ENCODE peak calls at places on chromosome 22, in five cellular contexts. One of them, this sample, is unnamed.

GRCh38 chr22:20239063-20239950 is 28.8 kb downstream of the RTN4R start:
- DNase-seq in heart left ventricle: peak
- DNase-seq in transverse colon: peak
- DNase-seq in HCT116: no peak
- DNase-seq in H1: no peak
- DNase-seq in this sample: no peak

GRCh38 chr22:48279465-48279765 is 1517.0 kb downstream of the TBC1D22A start:
- DNase-seq in transverse colon: no peak
- DNase-seq in heart left ventricle: no peak
- DNase-seq in HCT116: no peak
- DNase-seq in H1: no peak
- DNase-seq in this sample: no peak

GRCh38 chr22:19905619-19906276 is 35.8 kb upstream of the COMT start:
- DNase-seq in HCT116: no peak
- DNase-seq in heart left ventricle: no peak
- DNase-seq in transverse colon: no peak
- DNase-seq in H1: no peak
- DNase-seq in this sample: no peak

GRCh38 chr22:46033256-46034200 is 56.6 kb upstream of the WNT7B start:
- DNase-seq in HCT116: no peak
- DNase-seq in H1: no peak
- DNase-seq in heart left ventricle: no peak
- DNase-seq in transverse colon: no peak
- DNase-seq in this sample: no peak

GRCh38 chr22:44182591-44183588 is 2.2 kb downstream of the PARVG start:
- DNase-seq in HCT116: no peak
- DNase-seq in transverse colon: peak
- DNase-seq in H1: no peak
- DNase-seq in heart left ventricle: peak
- DNase-seq in this sample: no peak

GRCh38 chr22:33859311-33859710 is 61.0 kb downstream of the LARGE1 start:
- DNase-seq in heart left ventricle: no peak
- DNase-seq in H1: no peak
- DNase-seq in HCT116: no peak
- DNase-seq in transverse colon: no peak
- DNase-seq in this sample: no peak

GRCh38 chr22:20027966-20028854 is 7.3 kb downstream of the TANGO2 start:
- DNase-seq in H1: no peak
- DNase-seq in heart left ventricle: no peak
- DNase-seq in transverse colon: no peak
- DNase-seq in HCT116: no peak
- DNase-seq in this sample: no peak

GRCh38 chr22:37199839-37200161 is 11.8 kb upstream of the C1QTNF6 start:
- DNase-seq in HCT116: no peak
- DNase-seq in transverse colon: no peak
- DNase-seq in heart left ventricle: no peak
- DNase-seq in H1: no peak
- DNase-seq in this sample: no peak

GRCh38 chr22:37154925-37155712 is 5.4 kb upstream of the IL2RB start:
- DNase-seq in heart left ventricle: no peak
- DNase-seq in H1: no peak
- DNase-seq in HCT116: peak
- DNase-seq in transverse colon: no peak
- DNase-seq in this sample: no peak

GRCh38 chr22:26399288-26399687 is 29.8 kb upstream of the ASPHD2 start:
- DNase-seq in HCT116: no peak
- DNase-seq in heart left ventricle: no peak
- DNase-seq in H1: no peak
- DNase-seq in transverse colon: no peak
- DNase-seq in this sample: no peak

GRCh38 chr22:35593885-35594470 is 23.2 kb downstream of the MB start:
- DNase-seq in transverse colon: no peak
- DNase-seq in HCT116: no peak
- DNase-seq in H1: no peak
- DNase-seq in heart left ventricle: no peak
- DNase-seq in this sample: no peak

GRCh38 chr22:36253523-36254490 is 874 bp downstream of the APOL1 start:
- DNase-seq in HCT116: no peak
- DNase-seq in transverse colon: peak
- DNase-seq in heart left ventricle: peak
- DNase-seq in H1: no peak
- DNase-seq in this sample: no peak

GRCh38 chr22:29302681-29303465 is 3.6 kb upstream of the GAS2L1 start:
- DNase-seq in HCT116: no peak
- DNase-seq in heart left ventricle: no peak
- DNase-seq in transverse colon: no peak
- DNase-seq in H1: peak
- DNase-seq in this sample: no peak

GRCh38 chr22:36177160-36177559 is 16.6 kb upstream of the APOL3 start:
- DNase-seq in HCT116: no peak
- DNase-seq in heart left ventricle: no peak
- DNase-seq in H1: no peak
- DNase-seq in transverse colon: no peak
- DNase-seq in this sample: no peak

GRCh38 chr22:28111501-28111900 is 192.4 kb upstream of the PITPNB start:
- DNase-seq in HCT116: no peak
- DNase-seq in H1: no peak
- DNase-seq in heart left ventricle: no peak
- DNase-seq in transverse colon: no peak
- DNase-seq in this sample: no peak

GRCh38 chr22:49198705-49199084 is 629.0 kb downstream of the BRD1 start:
- DNase-seq in heart left ventricle: no peak
- DNase-seq in transverse colon: no peak
- DNase-seq in H1: no peak
- DNase-seq in HCT116: no peak
- DNase-seq in this sample: no peak

GRCh38 chr22:47512617-47513016 is 750.2 kb downstream of the TBC1D22A start:
- DNase-seq in H1: no peak
- DNase-seq in heart left ventricle: no peak
- DNase-seq in HCT116: no peak
- DNase-seq in transverse colon: no peak
- DNase-seq in this sample: no peak

GRCh38 chr22:44360686-44361381 is 48.1 kb upstream of the SHISAL1 start:
- DNase-seq in HCT116: no peak
- DNase-seq in heart left ventricle: no peak
- DNase-seq in H1: no peak
- DNase-seq in transverse colon: peak
- DNase-seq in this sample: peak

GRCh38 chr22:40654522-40655167 is 18.1 kb upstream of the MRTFA start:
- DNase-seq in HCT116: no peak
- DNase-seq in heart left ventricle: peak
- DNase-seq in H1: no peak
- DNase-seq in transverse colon: peak
- DNase-seq in this sample: peak
- TF ChIP-seq CTCF in HCT116: peak
- TF ChIP-seq CTCF in heart left ventricle: no peak
- TF ChIP-seq CTCF in H1: peak
- TF ChIP-seq CTCF in transverse colon: peak
- TF ChIP-seq CTCF in this sample: peak

GRCh38 chr22:38756631-38757463 is 1.0 kb upstream of the SUN2 start:
- DNase-seq in transverse colon: peak
- DNase-seq in heart left ventricle: no peak
- DNase-seq in HCT116: no peak
- DNase-seq in H1: no peak
- DNase-seq in this sample: no peak
- H3K4me3 ChIP-seq in transverse colon: peak
- H3K4me3 ChIP-seq in heart left ventricle: peak
- H3K4me3 ChIP-seq in HCT116: peak
- H3K4me3 ChIP-seq in H1: peak
- H3K4me3 ChIP-seq in this sample: no peak

GRCh38 chr22:23753371-23753770 is 854 bp downstream of the VPREB3 start:
- DNase-seq in transverse colon: no peak
- DNase-seq in H1: no peak
- DNase-seq in heart left ventricle: no peak
- DNase-seq in HCT116: no peak
- DNase-seq in this sample: no peak
- TF ChIP-seq CTCF in transverse colon: no peak
- TF ChIP-seq CTCF in H1: no peak
- TF ChIP-seq CTCF in heart left ventricle: no peak
- TF ChIP-seq CTCF in HCT116: no peak
- TF ChIP-seq CTCF in this sample: no peak

GRCh38 chr22:17918840-17919239 is 105.5 kb downstream of the MICAL3 start:
- DNase-seq in H1: no peak
- DNase-seq in HCT116: no peak
- DNase-seq in heart left ventricle: no peak
- DNase-seq in transverse colon: no peak
- DNase-seq in this sample: peak

GRCh38 chr22:17920145-17920605 is 104.2 kb downstream of the MICAL3 start:
- DNase-seq in HCT116: no peak
- DNase-seq in H1: no peak
- DNase-seq in transverse colon: peak
- DNase-seq in heart left ventricle: peak
- DNase-seq in this sample: no peak

GRCh38 chr22:17917490-17917983 is 106.8 kb downstream of the MICAL3 start:
- DNase-seq in HCT116: no peak
- DNase-seq in H1: no peak
- DNase-seq in transverse colon: peak
- DNase-seq in heart left ventricle: no peak
- DNase-seq in this sample: no peak

GRCh38 chr22:17920992-17921650 is 103.2 kb downstream of the MICAL3 start:
- DNase-seq in transverse colon: no peak
- DNase-seq in heart left ventricle: no peak
- DNase-seq in HCT116: no peak
- DNase-seq in H1: no peak
- DNase-seq in this sample: no peak

DNA sequence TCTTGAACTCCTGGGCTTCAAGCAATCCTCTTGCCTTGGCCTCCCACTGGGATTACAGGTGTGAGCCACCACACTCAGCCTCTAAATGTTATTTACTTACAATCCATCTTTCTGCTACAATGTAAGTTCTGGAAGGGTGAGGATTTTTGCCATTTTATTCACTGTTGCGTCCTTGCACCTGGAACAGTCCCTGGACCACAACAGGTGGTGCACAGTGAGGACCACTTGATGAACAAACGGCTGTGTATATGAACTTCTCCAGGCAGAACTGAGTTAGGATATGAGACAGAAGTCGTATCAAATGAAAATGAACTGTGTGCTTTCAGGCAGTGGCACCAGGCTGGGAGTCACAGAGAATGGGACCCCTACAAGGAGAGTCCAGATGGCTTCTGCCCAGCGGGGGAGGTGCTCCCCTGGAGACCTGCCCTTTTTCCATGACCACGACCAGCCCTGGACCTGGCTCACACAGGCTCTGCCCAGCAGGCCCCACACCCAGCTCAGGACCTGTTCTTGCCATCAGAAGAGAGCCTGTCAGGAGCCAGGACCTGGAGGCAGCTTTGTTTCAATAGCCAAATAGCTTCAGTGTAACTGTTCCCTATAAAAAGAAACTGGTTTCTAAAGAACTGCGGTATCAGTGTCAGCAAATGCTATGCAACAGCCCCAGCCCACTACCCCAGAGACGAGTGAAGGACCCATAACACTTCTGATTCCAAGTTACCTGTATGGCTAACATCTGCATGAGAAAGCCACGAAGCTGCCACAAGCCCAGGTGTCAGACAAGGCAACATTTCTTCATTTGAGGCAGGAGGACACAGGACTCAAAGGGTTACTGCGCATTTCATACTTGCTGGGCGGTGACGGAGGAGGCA is 104.9 kb downstream of the MICAL3 start:
- DNase-seq in heart left ventricle: peak
- DNase-seq in transverse colon: no peak
- DNase-seq in H1: no peak
- DNase-seq in HCT116: no peak
- DNase-seq in this sample: no peak
- H3K4me3 ChIP-seq in heart left ventricle: peak
- H3K4me3 ChIP-seq in transverse colon: no peak
- H3K4me3 ChIP-seq in H1: no peak
- H3K4me3 ChIP-seq in HCT116: no peak
- H3K4me3 ChIP-seq in this sample: no peak

GRCh38 chr22:31104869-31105268 is 2.5 kb downstream of the SELENOM start:
- DNase-seq in heart left ventricle: no peak
- DNase-seq in H1: peak
- DNase-seq in HCT116: no peak
- DNase-seq in transverse colon: no peak
- DNase-seq in this sample: no peak
- TF ChIP-seq CTCF in heart left ventricle: no peak
- TF ChIP-seq CTCF in H1: peak
- TF ChIP-seq CTCF in HCT116: no peak
- TF ChIP-seq CTCF in transverse colon: peak
- TF ChIP-seq CTCF in this sample: peak

This sample was measured in BJ.